ENCODE peak calls at places on chromosome 6, in four cellular contexts. One of them, this sample, is unnamed.

GRCh38 chr6:119024111-119024510 is 54.4 kb downstream of the FAM184A start:
- DNase-seq in H9: no peak
- DNase-seq in IMR-90: no peak
- DNase-seq in mesenchymal stem cell: no peak
- DNase-seq in this sample: peak; percentile 18

GRCh38 chr6:104956663-104957294 is at the start of gene LIN28B:
- DNase-seq in H9: no peak
- DNase-seq in IMR-90: no peak
- DNase-seq in mesenchymal stem cell: peak; percentile 76
- DNase-seq in this sample: no peak

GRCh38 chr6:110033749-110034636 is 55.9 kb downstream of the GPR6 start:
- DNase-seq in H9: no peak
- DNase-seq in IMR-90: no peak
- DNase-seq in mesenchymal stem cell: no peak
- DNase-seq in this sample: no peak

GRCh38 chr6:122116912-122117663 is 282.4 kb upstream of the HSF2 start:
- DNase-seq in H9: no peak
- DNase-seq in IMR-90: no peak
- DNase-seq in mesenchymal stem cell: no peak
- DNase-seq in this sample: no peak

GRCh38 chr6:56862415-56863175 is 92.3 kb upstream of the BEND6 start:
- DNase-seq in H9: no peak
- DNase-seq in IMR-90: peak; percentile 69
- DNase-seq in mesenchymal stem cell: peak; percentile 67
- DNase-seq in this sample: no peak

GRCh38 chr6:139977887-139978332 is 603.5 kb upstream of the CITED2 start:
- DNase-seq in H9: no peak
- DNase-seq in IMR-90: peak; percentile 72
- DNase-seq in mesenchymal stem cell: peak; percentile 92
- DNase-seq in this sample: no peak

GRCh38 chr6:78611886-78612480 is 255.4 kb upstream of the IRAK1BP1 start:
- DNase-seq in H9: no peak
- DNase-seq in IMR-90: no peak
- DNase-seq in mesenchymal stem cell: peak; percentile 18
- DNase-seq in this sample: no peak

GRCh38 chr6:170208171-170208601 is 82.7 kb downstream of the DLL1 start:
- DNase-seq in H9: no peak
- DNase-seq in IMR-90: no peak
- DNase-seq in mesenchymal stem cell: no peak
- DNase-seq in this sample: no peak

GRCh38 chr6:170225852-170226417 is 64.9 kb downstream of the DLL1 start:
- DNase-seq in H9: no peak
- DNase-seq in IMR-90: no peak
- DNase-seq in mesenchymal stem cell: no peak
- DNase-seq in this sample: no peak

GRCh38 chr6:4179960-4180652 is 44.7 kb upstream of the ECI2 start:
- DNase-seq in H9: no peak
- DNase-seq in IMR-90: peak; percentile 15
- DNase-seq in mesenchymal stem cell: no peak
- DNase-seq in this sample: no peak

GRCh38 chr6:29850011-29850553 is 22.5 kb downstream of the HLA-G start:
- DNase-seq in H9: peak; percentile 41
- DNase-seq in IMR-90: no peak
- DNase-seq in mesenchymal stem cell: no peak
- DNase-seq in this sample: no peak

GRCh38 chr6:44009425-44010321 is 117.6 kb downstream of the MRPL14 start:
- DNase-seq in H9: no peak
- DNase-seq in IMR-90: peak; percentile 29
- DNase-seq in mesenchymal stem cell: peak; percentile 20
- DNase-seq in this sample: no peak

GRCh38 chr6:128370072-128370471 is 150.3 kb downstream of the PTPRK start:
- DNase-seq in H9: no peak
- DNase-seq in IMR-90: peak; percentile 78
- DNase-seq in mesenchymal stem cell: peak; percentile 65
- DNase-seq in this sample: no peak

GRCh38 chr6:85580878-85581267 is 12.8 kb downstream of the SNX14 start:
- DNase-seq in H9: peak; percentile 58
- DNase-seq in IMR-90: peak; percentile 78
- DNase-seq in mesenchymal stem cell: peak; percentile 41
- DNase-seq in this sample: no peak

GRCh38 chr6:152552616-152553209 is 84.4 kb downstream of the SYNE1 start:
- DNase-seq in H9: peak; percentile 74
- DNase-seq in IMR-90: peak; percentile 77
- DNase-seq in mesenchymal stem cell: peak; percentile 68
- DNase-seq in this sample: peak; percentile 54

GRCh38 chr6:125165256-125165655 is 11.7 kb downstream of the TPD52L1 start:
- DNase-seq in H9: no peak
- DNase-seq in IMR-90: peak; percentile 40
- DNase-seq in mesenchymal stem cell: no peak
- DNase-seq in this sample: no peak

GRCh38 chr6:151359486-151359885 is 31.9 kb downstream of the ZBTB2 start:
- DNase-seq in H9: no peak
- DNase-seq in IMR-90: no peak
- DNase-seq in mesenchymal stem cell: no peak
- DNase-seq in this sample: no peak

GRCh38 chr6:129306826-129307225 is 403.2 kb downstream of the ARHGAP18 start:
- DNase-seq in H9: no peak
- DNase-seq in IMR-90: no peak
- DNase-seq in mesenchymal stem cell: no peak
- DNase-seq in this sample: no peak

DNA sequence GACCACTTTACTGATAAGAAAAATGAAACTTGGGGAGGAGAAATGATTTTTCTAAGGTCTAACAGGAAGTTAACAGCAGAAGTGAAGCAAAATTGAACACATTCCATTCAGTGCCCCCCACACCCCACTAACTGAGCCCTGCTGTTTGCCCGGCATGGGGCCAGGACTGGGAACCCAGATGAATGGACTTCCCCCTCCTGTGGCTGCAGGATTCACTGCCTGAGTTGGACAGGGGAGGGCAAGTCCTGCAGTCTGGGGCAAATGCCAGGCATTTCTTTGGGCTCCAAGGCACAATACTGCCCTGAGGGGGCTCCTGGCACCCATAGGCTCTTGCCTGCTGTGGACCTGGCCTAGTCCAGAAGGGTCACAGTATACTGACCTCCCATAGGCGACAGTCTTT is 28.3 kb downstream of the FYN start:
- DNase-seq in H9: peak; percentile 56
- DNase-seq in IMR-90: no peak
- DNase-seq in mesenchymal stem cell: no peak
- DNase-seq in this sample: no peak
- H4K91ac ChIP-seq in H9: no peak overlapping the region
- H4K91ac ChIP-seq in IMR-90: no peak overlapping the region
- H4K91ac ChIP-seq in mesenchymal stem cell: no peak overlapping the region
- H4K91ac ChIP-seq in this sample: no peak overlapping the region

GRCh38 chr6:33412140-33413009 is 1.6 kb downstream of the PHF1 start:
- DNase-seq in H9: no peak
- DNase-seq in IMR-90: no peak
- DNase-seq in mesenchymal stem cell: no peak
- DNase-seq in this sample: no peak

GRCh38 chr6:33411632-33412005 is 805 bp downstream of the PHF1 start:
- DNase-seq in H9: no peak
- DNase-seq in IMR-90: no peak
- DNase-seq in mesenchymal stem cell: no peak
- DNase-seq in this sample: no peak

GRCh38 chr6:33407132-33407718 is 3.6 kb upstream of the PHF1 start:
- DNase-seq in H9: no peak
- DNase-seq in IMR-90: peak; percentile 69
- DNase-seq in mesenchymal stem cell: peak; percentile 75
- DNase-seq in this sample: no peak

GRCh38 chr6:33410711-33411631 is at the start of gene PHF1:
- DNase-seq in H9: no peak
- DNase-seq in IMR-90: peak; percentile 80
- DNase-seq in mesenchymal stem cell: peak; percentile 90
- DNase-seq in this sample: no peak

DNA sequence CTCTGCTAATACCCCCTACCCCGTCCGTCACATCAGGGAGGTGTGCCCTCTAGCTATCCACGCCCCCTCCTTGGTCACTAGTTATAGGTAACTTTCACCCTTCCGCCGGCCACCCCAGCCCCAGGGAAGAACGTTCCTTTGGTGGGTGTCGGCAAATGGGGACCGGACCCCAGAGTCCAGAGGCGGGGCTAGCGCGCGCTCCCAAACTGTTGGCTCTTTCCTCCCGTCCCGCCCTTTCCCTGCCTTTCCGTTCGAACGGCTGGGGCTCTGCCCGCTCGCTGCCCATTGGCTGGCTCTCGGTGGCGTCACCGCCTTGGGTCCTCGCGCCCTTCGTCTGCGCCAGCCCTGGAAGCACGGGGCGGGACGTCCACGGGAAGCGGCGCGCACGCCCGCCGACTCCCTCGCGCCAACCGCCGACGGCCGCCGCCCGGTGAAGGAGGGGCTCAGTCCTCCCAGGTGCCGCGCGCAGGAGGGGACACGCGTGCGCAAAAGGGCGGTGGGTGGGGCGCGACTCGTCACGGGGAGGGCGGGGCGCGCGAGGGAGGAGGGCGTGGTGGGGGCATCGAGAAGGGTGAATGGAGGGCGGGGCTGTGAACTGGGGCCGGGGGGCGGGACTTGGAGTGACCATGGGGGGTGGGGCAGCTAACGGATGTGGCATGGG is 634 bp upstream of the PHF1 start:
- DNase-seq in H9: peak; percentile 99
- DNase-seq in IMR-90: peak; percentile 97
- DNase-seq in mesenchymal stem cell: peak; percentile 98
- DNase-seq in this sample: peak; percentile 99
- H4K91ac ChIP-seq in H9: no peak overlapping the region
- H4K91ac ChIP-seq in IMR-90: peak overlapping the region; percentile 97
- H4K91ac ChIP-seq in mesenchymal stem cell: no peak overlapping the region
- H4K91ac ChIP-seq in this sample: no peak overlapping the region

GRCh38 chr6:15073344-15073789 is 172.5 kb upstream of the JARID2 start:
- DNase-seq in H9: no peak
- DNase-seq in IMR-90: peak; percentile 18
- DNase-seq in mesenchymal stem cell: no peak
- DNase-seq in this sample: no peak
- H4K91ac ChIP-seq in H9: no peak overlapping the region
- H4K91ac ChIP-seq in IMR-90: no peak overlapping the region
- H4K91ac ChIP-seq in mesenchymal stem cell: no peak overlapping the region
- H4K91ac ChIP-seq in this sample: no peak overlapping the region

DNA sequence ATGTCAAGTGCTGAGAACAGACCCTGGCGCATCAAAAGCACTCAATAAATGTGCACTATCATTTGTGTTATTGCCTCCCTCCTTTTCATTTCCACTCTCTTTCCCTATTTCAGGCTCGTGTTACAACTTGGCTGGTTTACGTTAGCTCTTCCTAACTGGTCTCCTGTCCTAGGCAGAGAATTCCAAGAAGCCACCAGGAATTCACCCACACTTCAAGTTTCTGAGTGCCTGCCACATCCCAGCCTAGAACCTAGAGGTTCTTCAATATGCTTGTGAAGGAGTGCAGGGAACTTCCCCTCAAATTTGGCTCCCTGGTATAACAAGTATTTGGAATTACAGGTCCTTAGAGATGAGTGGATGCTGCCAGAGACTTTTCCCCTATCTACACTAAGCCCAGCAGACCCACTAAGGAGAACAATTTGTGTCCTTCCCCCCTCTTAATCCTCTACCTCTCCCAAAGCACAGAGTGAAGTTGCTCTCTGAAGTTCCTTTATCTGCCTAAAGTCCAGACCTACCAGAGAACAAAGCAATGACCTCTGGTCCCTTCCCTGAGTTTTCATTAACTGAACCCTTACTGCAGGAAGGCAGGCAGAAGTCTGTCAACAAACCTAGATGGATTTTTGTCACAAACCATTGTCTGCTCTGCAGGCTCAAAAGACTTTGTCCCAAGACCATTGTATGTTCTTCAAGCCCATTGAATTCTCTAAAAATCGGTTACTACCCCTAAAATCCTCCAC is 201.6 kb upstream of the JARID2 start:
- DNase-seq in H9: no peak
- DNase-seq in IMR-90: peak; percentile 5
- DNase-seq in mesenchymal stem cell: no peak
- DNase-seq in this sample: no peak
- H4K91ac ChIP-seq in H9: no peak overlapping the region
- H4K91ac ChIP-seq in IMR-90: no peak overlapping the region
- H4K91ac ChIP-seq in mesenchymal stem cell: no peak overlapping the region
- H4K91ac ChIP-seq in this sample: no peak overlapping the region

DNA sequence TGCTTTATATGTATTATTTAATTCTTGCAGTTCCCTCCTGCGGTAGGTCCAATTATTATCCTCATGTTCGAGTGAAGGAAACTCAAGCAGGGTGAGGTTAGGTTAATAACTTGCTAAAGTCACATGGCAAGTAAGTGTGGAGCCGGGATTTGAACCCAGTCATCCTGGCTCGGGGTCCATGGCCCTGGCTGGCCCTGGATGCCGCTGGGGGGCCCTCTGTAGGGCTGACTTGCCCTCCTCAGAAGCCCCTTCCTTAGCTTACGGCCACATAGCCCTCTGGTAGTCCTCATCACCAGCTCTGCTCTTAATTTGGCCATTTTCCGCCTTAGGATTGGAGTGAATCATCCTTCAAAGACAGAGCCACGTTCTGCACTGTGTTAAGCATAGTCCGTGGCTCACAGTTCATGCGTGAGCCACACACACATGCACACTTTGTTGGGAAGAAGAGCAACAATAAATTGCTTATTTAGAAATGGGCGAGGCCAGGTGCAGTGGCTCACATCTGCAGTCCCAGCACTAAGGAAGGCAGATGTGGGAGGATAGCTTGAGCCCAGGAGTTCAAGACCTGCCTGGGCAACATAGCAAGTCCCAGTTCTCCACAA is 131.2 kb downstream of the ZDHHC14 start:
- DNase-seq in H9: no peak
- DNase-seq in IMR-90: no peak
- DNase-seq in mesenchymal stem cell: no peak
- DNase-seq in this sample: no peak
- H4K91ac ChIP-seq in H9: no peak overlapping the region
- H4K91ac ChIP-seq in IMR-90: peak overlapping the region; percentile 1
- H4K91ac ChIP-seq in mesenchymal stem cell: no peak overlapping the region
- H4K91ac ChIP-seq in this sample: no peak overlapping the region